ENCODE peak calls at places on chromosome 10, in six cellular contexts. R is HCT116; L is GM20000; Y is stimulated activated naive CD8-positive, alpha-beta T cell treated with anti-CD3 and anti-CD28 coated beads, Interleukin-15, Interleukin-2, amounts not matched to agents 100 U/mL and 50 U/mL, for 24 hours; U is NCI-H460; X is EL. Z is an unnamed sample.

GRCh38 chr10:43962346-43963191 is 313.9 kb upstream of the ZNF32 start:
- DNase-seq in X (peak), U (no peak), R (no peak), Y (no peak), L (no peak), Z (no peak)

GRCh38 chr10:33136781-33137180 is 178.8 kb upstream of the ITGB1 start:
- DNase-seq in U (no peak), L (no peak), R (peak), X (peak), Y (no peak), Z (no peak)

GRCh38 chr10:102633282-102633681 is 11.0 kb upstream of the TRIM8 start:
- DNase-seq in R (no peak), L (no peak), X (peak), Y (peak), U (no peak), Z (no peak)

GRCh38 chr10:4670737-4671136 is 155.3 kb upstream of the AKR1E2 start:
- DNase-seq in X (peak), Y (no peak), U (no peak), R (no peak), L (no peak), Z (no peak)

GRCh38 chr10:132232981-132233380 is 46.2 kb downstream of the DPYSL4 start:
- DNase-seq in R (no peak), X (no peak), U (no peak), L (no peak), Y (no peak), Z (no peak)

GRCh38 chr10:65213170-65213569 is 1692.0 kb downstream of the REEP3 start:
- DNase-seq in Y (no peak), U (no peak), X (no peak), L (no peak), R (no peak), Z (no peak)

GRCh38 chr10:855671-856070 is 75.8 kb downstream of the LARP4B start:
- DNase-seq in Y (no peak), U (no peak), X (no peak), R (no peak), L (no peak), Z (no peak)

GRCh38 chr10:28014651-28015050 is 15.8 kb upstream of the ODAD2 start:
- DNase-seq in R (no peak), L (no peak), Y (no peak), X (no peak), U (no peak), Z (no peak)

GRCh38 chr10:129760416-129760815 is 203.7 kb downstream of the EBF3 start:
- DNase-seq in R (no peak), Y (no peak), X (no peak), U (no peak), L (no peak), Z (no peak)

GRCh38 chr10:33009244-33010131 is 51.5 kb upstream of the ITGB1 start:
- DNase-seq in Y (no peak), R (no peak), L (no peak), U (no peak), X (no peak), Z (no peak)

GRCh38 chr10:605632-606325 is 83.7 kb downstream of the DIP2C start:
- DNase-seq in L (no peak), U (no peak), Y (no peak), X (no peak), R (no peak), Z (no peak)

GRCh38 chr10:79361721-79362397 is 14.6 kb downstream of the PPIF start:
- DNase-seq in U (no peak), L (peak), Y (no peak), R (no peak), X (no peak), Z (no peak)

GRCh38 chr10:78850611-78851010 is 218.2 kb upstream of the ZMIZ1 start:
- DNase-seq in U (no peak), X (no peak), Y (no peak), L (no peak), R (no peak), Z (no peak)

Z was measured in cerebellar nuclear complex.